ENCODE peak calls at places on chromosome 22, in four cellular contexts. O is COR-L47, D is NCI-H146, B is sigmoid colon. M is an unnamed sample.

GRCh38 chr22:21849489-21849888 is 18.0 kb downstream of the MAPK1 start:
- DNase-seq in O (no peak), D (no peak), B (no peak), M (no peak)

GRCh38 chr22:32701021-32701420 is 100.5 kb upstream of the TIMP3 start:
- DNase-seq in O (no peak), D (no peak), B (no peak), M (no peak)

GRCh38 chr22:44996120-44996519 is 13.7 kb downstream of the PHF21B start:
- DNase-seq in O (no peak), D (no peak), B (no peak), M (no peak)

GRCh38 chr22:35944458-35944857 is 84.2 kb downstream of the RBFOX2 start:
- DNase-seq in O (no peak), D (no peak), B (no peak), M (no peak)

GRCh38 chr22:35517769-35518530 is 22.7 kb upstream of the RASD2 start:
- DNase-seq in O (no peak), D (no peak), B (no peak), M (no peak)

GRCh38 chr22:37855462-37855861 is 6.2 kb downstream of the EIF3L start:
- DNase-seq in O (no peak), D (no peak), B (no peak), M (no peak)

GRCh38 chr22:27730649-27731433 is 70.7 kb downstream of the MN1 start:
- DNase-seq in O (no peak), D (no peak), B (peak; percentile 25), M (no peak)

GRCh38 chr22:28015676-28016601 is 96.9 kb upstream of the PITPNB start:
- DNase-seq in O (no peak), D (no peak), B (peak; percentile 58), M (peak; percentile 43)

GRCh38 chr22:31046591-31047226 is 34.4 kb upstream of the SMTN start:
- DNase-seq in O (no peak), D (peak; percentile 32), B (peak; percentile 86), M (peak; percentile 74)

GRCh38 chr22:30390974-30391691 is 3.9 kb upstream of the RNF215 start:
- DNase-seq in O (peak; percentile 71), D (peak; percentile 71), B (no peak), M (peak; percentile 75)

GRCh38 chr22:18091916-18092526 is 14.2 kb downstream of the PEX26 start:
- DNase-seq in O (no peak), D (no peak), B (peak; percentile 87), M (peak; percentile 75)

GRCh38 chr22:50726643-50727340 is 11.2 kb upstream of the ACR start:
- DNase-seq in O (no peak), D (no peak), B (peak; percentile 40), M (no peak)

GRCh38 chr22:42892571-42893316 is 35.7 kb upstream of the ARFGAP3 start:
- DNase-seq in O (peak; percentile 76), D (peak; percentile 45), B (no peak), M (no peak)

GRCh38 chr22:36053242-36054147 is 24.9 kb upstream of the RBFOX2 start:
- DNase-seq in O (no peak), D (no peak), B (no peak), M (no peak)

GRCh38 chr22:48919187-48919590 is 908.5 kb downstream of the BRD1 start:
- DNase-seq in O (peak; percentile 85), D (peak; percentile 96), B (peak; percentile 27), M (no peak)

GRCh38 chr22:45446216-45446615 is 32.7 kb downstream of the RIBC2 start:
- DNase-seq in O (no peak), D (no peak), B (no peak), M (no peak)

GRCh38 chr22:48277868-48278581 is 1515.6 kb downstream of the TBC1D22A start:
- DNase-seq in O (no peak), D (no peak), B (peak; percentile 54), M (no peak)

GRCh38 chr22:30425616-30426394 is at the start of gene MTFP1:
- DNase-seq in O (peak; percentile 41), D (peak; percentile 68), B (peak; percentile 77), M (peak; percentile 74)

GRCh38 chr22:50012201-50013181 is at the start of gene IL17REL:
- DNase-seq in O (no peak), D (no peak), B (peak; percentile 55), M (peak; percentile 57)

GRCh38 chr22:40953446-40953845 is 2.3 kb downstream of the RBX1 start:
- DNase-seq in O (no peak), D (no peak), B (no peak), M (no peak)

GRCh38 chr22:30290679-30291333 is 1.5 kb upstream of the CASTOR1 start:
- DNase-seq in O (peak; percentile 57), D (peak; percentile 22), B (peak; percentile 97), M (peak; percentile 91)

GRCh38 chr22:28909375-28909774 is 26.0 kb downstream of the ZNRF3 start:
- DNase-seq in O (no peak), D (no peak), B (no peak), M (no peak)

GRCh38 chr22:24355574-24355973 is 71.8 kb upstream of the ADORA2A start:
- DNase-seq in O (no peak), D (no peak), B (no peak), M (no peak)

GRCh38 chr22:40218723-40219294 is 41.1 kb downstream of the TNRC6B start:
- DNase-seq in O (no peak), D (peak; percentile 3), B (no peak), M (no peak)

GRCh38 chr22:41350087-41350486 is 31.7 kb upstream of the TEF start:
- DNase-seq in O (no peak), D (no peak), B (no peak), M (no peak)

M was measured in sciatic nerve.